ENCODE peak calls at places on chromosomes 12 and 14, in nine cellular contexts. Z, I, L, X, T, B, M, C and Q are unnamed samples.

GRCh38 chr14:76613616-76614015 is 147.7 kb upstream of the VASH1 start:
- DNase-seq in X (no peak), I (no peak), L (no peak), B (no peak), T (no peak), C (no peak), Z (no peak), M (no peak), Q (no peak)

GRCh38 chr12:85509857-85510256 is 229.8 kb downstream of the ALX1 start:
- DNase-seq in L (no peak), T (no peak), Z (no peak), I (no peak), C (no peak), B (no peak), X (peak; percentile 7), M (no peak), Q (no peak)

GRCh38 chr12:63083046-63083445 is 68.0 kb downstream of the AVPR1A start:
- DNase-seq in B (no peak), Z (no peak), C (no peak), M (no peak), L (no peak), I (no peak), T (no peak), X (no peak), Q (no peak)

GRCh38 chr14:61003571-61003970 is 22.5 kb downstream of the SLC38A6 start:
- DNase-seq in I (no peak), X (no peak), T (no peak), Z (peak; percentile 23), L (no peak), B (no peak), M (no peak), C (no peak), Q (no peak)

GRCh38 chr12:52418576-52419110 is 12.5 kb upstream of the KRT82 start:
- DNase-seq in Z (no peak), B (no peak), T (no peak), I (no peak), X (no peak), C (no peak), M (no peak), L (no peak), Q (no peak)

GRCh38 chr14:39175445-39176262 is 600 bp downstream of the PNN start:
- DNase-seq in I (peak; percentile 41), B (peak; percentile 63), M (no peak), C (no peak), X (peak; percentile 60), L (no peak), T (peak; percentile 72), Z (peak; percentile 21), Q (peak; percentile 55)

GRCh38 chr12:14771651-14772137 is 31.6 kb downstream of the WBP11 start:
- DNase-seq in I (no peak), Z (no peak), L (no peak), X (no peak), C (peak; percentile 38), M (no peak), B (peak; percentile 25), T (no peak), Q (no peak)

GRCh38 chr14:53002576-53002975 is 51.7 kb upstream of the FERMT2 start:
- DNase-seq in M (no peak), B (no peak), X (no peak), C (no peak), Z (peak; percentile 19), I (no peak), L (no peak), T (no peak), Q (no peak)

GRCh38 chr14:100031506-100032281 is 33.5 kb upstream of the EVL start:
- DNase-seq in T (no peak), L (no peak), Z (peak; percentile 99), X (peak; percentile 100), C (no peak), M (peak; percentile 89), B (no peak), I (no peak), Q (no peak)

GRCh38 chr12:42162198-42162597 is 17.5 kb upstream of the GXYLT1 start:
- DNase-seq in M (peak; percentile 11), I (no peak), C (no peak), B (no peak), Z (peak; percentile 67), T (no peak), X (peak; percentile 66), L (no peak), Q (no peak)

GRCh38 chr14:77474763-77475162 is 16.9 kb downstream of the AHSA1 start:
- DNase-seq in T (no peak), I (no peak), B (no peak), M (no peak), L (no peak), C (no peak), Z (no peak), X (no peak), Q (no peak)

GRCh38 chr12:120928864-120929652 is 24.9 kb upstream of the SPPL3 start:
- DNase-seq in C (no peak), X (no peak), T (no peak), B (no peak), Z (no peak), I (peak; percentile 31), L (no peak), M (no peak), Q (no peak)

GRCh38 chr12:56151672-56152131 is 685 bp upstream of the MYL6B start:
- DNase-seq in Z (no peak), B (peak; percentile 46), I (peak; percentile 63), T (peak; percentile 73), C (peak; percentile 64), M (peak; percentile 38), L (no peak), X (peak; percentile 70), Q (peak; percentile 61)

GRCh38 chr12:110778801-110779577 is 36.3 kb upstream of the PPP1CC start:
- DNase-seq in I (no peak), T (no peak), Z (no peak), C (no peak), B (no peak), M (no peak), L (no peak), X (no peak), Q (no peak)

GRCh38 chr12:105814283-105814682 is 324.5 kb downstream of the NUAK1 start:
- DNase-seq in M (no peak), T (no peak), L (no peak), X (no peak), B (no peak), Z (no peak), I (peak; percentile 99), C (no peak), Q (no peak)

GRCh38 chr14:42884100-42884499 is 1277.4 kb downstream of the LRFN5 start:
- DNase-seq in Z (peak; percentile 93), B (no peak), C (no peak), I (no peak), L (no peak), T (no peak), M (peak; percentile 15), X (peak; percentile 80), Q (no peak)

GRCh38 chr12:128587918-128588317 is 235.8 kb downstream of the SLC15A4 start:
- DNase-seq in X (no peak), T (no peak), Z (no peak), C (no peak), M (no peak), I (no peak), L (no peak), B (no peak), Q (no peak)

GRCh38 chr14:99393059-99393655 is 87.5 kb downstream of the SETD3 start:
- DNase-seq in I (peak; percentile 33), Z (peak; percentile 31), M (no peak), B (peak; percentile 58), T (no peak), X (peak; percentile 66), L (no peak), C (peak; percentile 17), Q (no peak)

GRCh38 chr14:104149617-104150141 is 11.3 kb downstream of the KIF26A start:
- DNase-seq in Z (no peak), I (no peak), L (peak; percentile 41), T (peak; percentile 51), X (no peak), M (no peak), B (peak; percentile 71), C (no peak), Q (no peak)

GRCh38 chr14:73718742-73719251 is 4.6 kb upstream of the PNMA1 start:
- DNase-seq in T (no peak), Z (no peak), B (peak; percentile 79), X (no peak), C (no peak), I (no peak), M (no peak), L (no peak), Q (no peak)

GRCh38 chr12:116855744-116856470 is 25.3 kb downstream of the HRK start:
- DNase-seq in T (no peak), B (no peak), Z (no peak), X (no peak), I (no peak), L (no peak), C (no peak), M (no peak), Q (no peak)

GRCh38 chr14:104977681-104978647 is at the start of gene AHNAK2:
- DNase-seq in L (no peak), Z (peak; percentile 67), B (peak; percentile 92), C (no peak), T (peak; percentile 90), X (peak; percentile 90), M (peak; percentile 49), I (peak; percentile 87), Q (peak; percentile 70)

GRCh38 chr12:108685469-108686247 is 45.7 kb downstream of the CORO1C start:
- DNase-seq in T (no peak), M (no peak), X (no peak), C (no peak), L (no peak), Z (no peak), B (no peak), I (no peak), Q (no peak)

GRCh38 chr12:15123401-15123800 is 97.8 kb downstream of the RERG start:
- DNase-seq in M (no peak), C (no peak), T (no peak), X (no peak), L (no peak), B (no peak), I (no peak), Z (no peak), Q (no peak)